ENCODE peak calls at places on chromosomes 7 and 10, in nine cellular contexts. V is anterior cingulate cortex; R is HTR-8/SVneo; Q is left cardiac atrium; H is A172; P is fibroblast of mammary gland; F is DMS 273 treated with DMSO at 0.1 percent for 48 hours; G is stimulated activated naive CD8-positive, alpha-beta T cell treated with anti-CD3 and anti-CD28 coated beads, Interleukin-15, amount 100 ng/mL, for 72 hours; E is Calu3. Y is an unnamed sample.

GRCh38 chr7:98322331-98323260 is 41.1 kb downstream of the BRI3 start:
- DNase-seq in V (no peak), R (no peak), Q (no peak), H (no peak), P (no peak), F (no peak), G (no peak), E (no peak), Y (peak)

GRCh38 chr10:25017247-25017590 is 807 bp downstream of the THNSL1 start:
- DNase-seq in V (no peak), R (peak), Q (no peak), H (no peak), P (no peak), F (no peak), G (no peak), E (no peak), Y (no peak)

GRCh38 chr10:1774796-1775195 is 37.5 kb upstream of the ADARB2 start:
- DNase-seq in V (no peak), R (no peak), Q (no peak), H (no peak), P (no peak), F (no peak), G (no peak), E (no peak), Y (no peak)

GRCh38 chr10:75417522-75417927 is 13.9 kb upstream of the LRMDA start:
- DNase-seq in V (no peak), R (no peak), Q (no peak), H (peak), P (no peak), F (no peak), G (no peak), E (no peak), Y (no peak)

GRCh38 chr7:55107946-55108345 is 89.1 kb downstream of the EGFR start:
- DNase-seq in V (no peak), R (no peak), Q (no peak), H (peak), P (peak), F (no peak), G (no peak), E (no peak), Y (no peak)

GRCh38 chr10:59944339-59944935 is 38.1 kb upstream of the CCDC6 start:
- DNase-seq in V (no peak), R (no peak), Q (no peak), H (no peak), P (no peak), F (no peak), G (no peak), E (no peak), Y (no peak)

GRCh38 chr7:150778738-150779301 is 21.3 kb downstream of the TMEM176B start:
- DNase-seq in V (peak), R (peak), Q (peak), H (peak), P (peak), F (peak), G (peak), E (peak), Y (peak)

GRCh38 chr10:133124357-133125211 is 35.4 kb upstream of the KNDC1 start:
- DNase-seq in V (no peak), R (no peak), Q (peak), H (no peak), P (no peak), F (no peak), G (peak), E (peak), Y (peak)

GRCh38 chr10:128044186-128044585 is 82.0 kb downstream of the MKI67 start:
- DNase-seq in V (no peak), R (no peak), Q (no peak), H (no peak), P (no peak), F (no peak), G (no peak), E (no peak), Y (no peak)

GRCh38 chr7:98949336-98950044 is 71.2 kb downstream of the TRRAP start:
- DNase-seq in V (peak), R (no peak), Q (no peak), H (no peak), P (peak), F (no peak), G (no peak), E (no peak), Y (no peak)

GRCh38 chr7:116805100-116805544 is 57.3 kb upstream of the CAPZA2 start:
- DNase-seq in V (no peak), R (peak), Q (no peak), H (peak), P (peak), F (peak), G (no peak), E (no peak), Y (no peak)

GRCh38 chr10:13894412-13895093 is 307.8 kb downstream of the PRPF18 start:
- DNase-seq in V (no peak), R (no peak), Q (no peak), H (peak), P (peak), F (no peak), G (no peak), E (no peak), Y (no peak)

GRCh38 chr10:60397792-60398191 is 8.1 kb upstream of the ANK3 start:
- DNase-seq in V (no peak), R (no peak), Q (no peak), H (peak), P (no peak), F (no peak), G (no peak), E (no peak), Y (peak)

GRCh38 chr10:97583476-97583875 is 713 bp upstream of the HOGA1 start:
- DNase-seq in V (no peak), R (no peak), Q (no peak), H (no peak), P (no peak), F (no peak), G (no peak), E (no peak), Y (no peak)

GRCh38 chr10:95225136-95225535 is 31.1 kb downstream of the ACSM6 start:
- DNase-seq in V (no peak), R (no peak), Q (no peak), H (no peak), P (no peak), F (no peak), G (no peak), E (no peak), Y (no peak)

GRCh38 chr10:29120216-29120615 is 168.7 kb upstream of the LYZL1 start:
- DNase-seq in V (no peak), R (peak), Q (no peak), H (peak), P (peak), F (no peak), G (no peak), E (peak), Y (peak)